ENCODE peak calls at places on chromosomes 4 and X, in five cellular contexts. G, X, Q, A and L are unnamed samples.

GRCh38 chrX:15737188-15737956 is 698 bp upstream of the CA5B start:
- DNase-seq in G (peak; percentile 46), X (no peak), Q (no peak), A (no peak), L (no peak)

GRCh38 chr4:89283226-89283974 is 24.2 kb downstream of the GPRIN3 start:
- DNase-seq in G (peak; percentile 61), X (no peak), Q (no peak), A (peak; percentile 77), L (peak; percentile 68)

GRCh38 chrX:65726708-65727107 is 59.3 kb downstream of the MSN start:
- DNase-seq in G (no peak), X (no peak), Q (no peak), A (no peak), L (no peak)

GRCh38 chrX:42519666-42520231 is 258.2 kb downstream of the PPP1R2C start:
- DNase-seq in G (peak; percentile 40), X (no peak), Q (no peak), A (peak; percentile 62), L (peak; percentile 45)

GRCh38 chrX:119488749-119489148 is 20.5 kb downstream of the SLC25A5 start:
- DNase-seq in G (peak; percentile 41), X (no peak), Q (no peak), A (peak; percentile 52), L (no peak)

GRCh38 chr4:71210831-71211230 is 128.0 kb upstream of the SLC4A4 start:
- DNase-seq in G (no peak), X (no peak), Q (no peak), A (no peak), L (no peak)

GRCh38 chr4:88526221-88526815 is 2.7 kb upstream of the PYURF start:
- DNase-seq in G (peak; percentile 16), X (no peak), Q (no peak), A (peak; percentile 52), L (no peak)

GRCh38 chr4:69536558-69536957 is 40.9 kb upstream of the UGT2B4 start:
- DNase-seq in G (no peak), X (no peak), Q (no peak), A (no peak), L (no peak)

GRCh38 chr4:108834167-108834566 is 71.3 kb upstream of the ETNPPL start:
- DNase-seq in G (peak; percentile 68), X (no peak), Q (peak; percentile 17), A (peak; percentile 43), L (peak; percentile 1)

GRCh38 chr4:17664755-17665154 is 50.3 kb downstream of the MED28 start:
- DNase-seq in G (no peak), X (no peak), Q (no peak), A (peak; percentile 61), L (no peak)

GRCh38 chr4:22170353-22170752 is 221.8 kb upstream of the KCNIP4 start:
- DNase-seq in G (peak; percentile 25), X (no peak), Q (peak; percentile 1), A (peak; percentile 70), L (peak; percentile 68)

GRCh38 chr4:2927016-2927695 is 36.0 kb downstream of the NOP14 start:
- DNase-seq in G (no peak), X (no peak), Q (no peak), A (no peak), L (no peak)

GRCh38 chrX:126655061-126655460 is 102.4 kb upstream of the DCAF12L1 start:
- DNase-seq in G (no peak), X (no peak), Q (no peak), A (peak; percentile 80), L (no peak)

GRCh38 chrX:40009462-40009851 is 88.3 kb downstream of the BCOR start:
- DNase-seq in G (no peak), X (no peak), Q (no peak), A (no peak), L (no peak)

GRCh38 chrX:3461824-3462508 is 115.5 kb upstream of the MXRA5 start:
- DNase-seq in G (peak; percentile 30), X (no peak), Q (no peak), A (peak; percentile 35), L (no peak)

GRCh38 chr4:174828845-174829701 is at the start of gene GLRA3:
- DNase-seq in G (peak; percentile 59), X (peak; percentile 91), Q (peak; percentile 14), A (peak; percentile 45), L (no peak)